ENCODE peak calls at places on chromosomes 5 and 9, in five cellular contexts. B is GM10248, N is foreskin keratinocyte, Y is ovary, V is cardiac muscle cell. I is an unnamed sample.
A peak's percentile ranks its signal among the peaks of the same experiment; 100 is the strongest.

GRCh38 chr5:59874675-59875074 is 18.9 kb downstream of the PDE4D start:
- DNase-seq in B (no peak), N (peak; percentile 16), Y (no peak), V (no peak), I (no peak)

GRCh38 chr5:37979559-37979958 is 139.7 kb upstream of the GDNF start:
- DNase-seq in B (no peak), N (no peak), Y (no peak), V (no peak), I (no peak)

GRCh38 chr5:16492398-16493175 is 27.0 kb upstream of the ZNF622 start:
- DNase-seq in B (no peak), N (peak; percentile 93), Y (no peak), V (peak; percentile 13), I (peak; percentile 93)

GRCh38 chr5:151570512-151571269 is 20.4 kb downstream of the FAT2 start:
- DNase-seq in B (no peak), N (peak; percentile 88), Y (no peak), V (no peak), I (peak; percentile 87)

GRCh38 chr9:126299706-126300276 is 26.8 kb upstream of the MVB12B start:
- DNase-seq in B (no peak), N (no peak), Y (no peak), V (peak; percentile 47), I (peak; percentile 39)

GRCh38 chr9:108889649-108890067 is 27.6 kb downstream of the ACTL7A start:
- DNase-seq in B (no peak), N (peak; percentile 26), Y (no peak), V (peak; percentile 56), I (no peak)

GRCh38 chr5:33423018-33423630 is 17.6 kb upstream of the TARS1 start:
- DNase-seq in B (no peak), N (no peak), Y (no peak), V (peak; percentile 66), I (no peak)

GRCh38 chr5:154740483-154740882 is 14.7 kb upstream of the LARP1 start:
- DNase-seq in B (no peak), N (no peak), Y (no peak), V (peak; percentile 93), I (no peak)

GRCh38 chr5:149656576-149657182 is 73.4 kb upstream of the PPARGC1B start:
- DNase-seq in B (peak; percentile 58), N (no peak), Y (no peak), V (peak; percentile 21), I (no peak)

GRCh38 chr9:106784076-106784475 is 78.9 kb upstream of the ZNF462 start:
- DNase-seq in B (no peak), N (peak; percentile 42), Y (no peak), V (peak; percentile 77), I (no peak)

GRCh38 chr5:80481019-80481893 is 6.6 kb upstream of the FAM151B start:
- DNase-seq in B (peak; percentile 55), N (peak; percentile 49), Y (no peak), V (peak; percentile 78), I (no peak)

GRCh38 chr5:83306572-83307241 is 164.8 kb upstream of the VCAN start:
- DNase-seq in B (peak; percentile 64), N (peak; percentile 65), Y (no peak), V (peak; percentile 95), I (peak; percentile 51)

GRCh38 chr9:70802206-70802605 is 319.2 kb downstream of the TRPM3 start:
- DNase-seq in B (no peak), N (no peak), Y (no peak), V (peak; percentile 80), I (no peak)

GRCh38 chr9:117094493-117094892 is 320.4 kb downstream of the ASTN2 start:
- DNase-seq in B (no peak), N (no peak), Y (no peak), V (peak; percentile 69), I (no peak)

GRCh38 chr5:66498791-66499207 is 97.4 kb upstream of the MAST4 start:
- DNase-seq in B (peak; percentile 21), N (peak; percentile 99), Y (no peak), V (peak; percentile 67), I (no peak)

GRCh38 chr5:153537225-153537624 is 46.8 kb downstream of the GRIA1 start:
- DNase-seq in B (no peak), N (no peak), Y (no peak), V (no peak), I (no peak)

GRCh38 chr5:136058031-136058971 is 29.5 kb downstream of the TGFBI start:
- DNase-seq in B (no peak), N (no peak), Y (peak; percentile 54), V (peak; percentile 99), I (no peak)

GRCh38 chr5:77211013-77211690 is 672 bp downstream of the PDE8B start:
- DNase-seq in B (no peak), N (no peak), Y (no peak), V (no peak), I (no peak)

GRCh38 chr9:129021091-129021490 is 7.0 kb downstream of the SH3GLB2 start:
- DNase-seq in B (peak; percentile 69), N (no peak), Y (no peak), V (no peak), I (no peak)

GRCh38 chr5:132905938-132906337 is 32.5 kb downstream of the LEAP2 start:
- DNase-seq in B (no peak), N (peak; percentile 68), Y (no peak), V (peak; percentile 54), I (no peak)

GRCh38 chr9:127455299-127455992 is 4.1 kb downstream of the LRSAM1 start:
- DNase-seq in B (no peak), N (no peak), Y (no peak), V (no peak), I (no peak)

GRCh38 chr9:4566806-4567205 is 76.5 kb downstream of the SLC1A1 start:
- DNase-seq in B (no peak), N (no peak), Y (no peak), V (no peak), I (no peak)

GRCh38 chr9:135028956-135029355 is 58.5 kb upstream of the OLFM1 start:
- DNase-seq in B (no peak), N (no peak), Y (no peak), V (no peak), I (no peak)

GRCh38 chr9:123120131-123120530 is 86.7 kb downstream of the GPR21 start:
- DNase-seq in B (no peak), N (no peak), Y (no peak), V (no peak), I (no peak)

GRCh38 chr9:92564479-92564878 is 28.7 kb upstream of the ECM2 start:
- DNase-seq in B (no peak), N (peak; percentile 8), Y (no peak), V (no peak), I (no peak)

GRCh38 chr9:100324594-100325200 is 28.0 kb downstream of the TEX10 start:
- DNase-seq in B (peak; percentile 20), N (no peak), Y (no peak), V (peak; percentile 76), I (no peak)
- TF ChIP-seq CTCF in B (peak; percentile 34), N (peak; percentile 64), Y (peak; percentile 18), V (peak; percentile 52), I (no peak)

GRCh38 chr5:142894315-142894714 is 124.1 kb downstream of the ARHGAP26 start:
- DNase-seq in B (no peak), N (no peak), Y (no peak), V (no peak), I (no peak)

GRCh38 chr5:142896325-142897007 is 126.3 kb downstream of the ARHGAP26 start:
- DNase-seq in B (no peak), N (peak; percentile 63), Y (no peak), V (no peak), I (no peak)

GRCh38 chr5:142894749-142895148 is 124.6 kb downstream of the ARHGAP26 start:
- DNase-seq in B (no peak), N (no peak), Y (no peak), V (peak; percentile 60), I (no peak)

GRCh38 chr5:142900926-142901325 is 130.7 kb downstream of the ARHGAP26 start:
- DNase-seq in B (no peak), N (peak; percentile 86), Y (no peak), V (peak; percentile 65), I (no peak)

GRCh38 chr5:142897328-142897727 is 127.2 kb downstream of the ARHGAP26 start:
- DNase-seq in B (no peak), N (no peak), Y (no peak), V (no peak), I (no peak)
- TF ChIP-seq CTCF in B (no peak), N (no peak), Y (no peak), V (no peak), I (no peak)

DNA sequence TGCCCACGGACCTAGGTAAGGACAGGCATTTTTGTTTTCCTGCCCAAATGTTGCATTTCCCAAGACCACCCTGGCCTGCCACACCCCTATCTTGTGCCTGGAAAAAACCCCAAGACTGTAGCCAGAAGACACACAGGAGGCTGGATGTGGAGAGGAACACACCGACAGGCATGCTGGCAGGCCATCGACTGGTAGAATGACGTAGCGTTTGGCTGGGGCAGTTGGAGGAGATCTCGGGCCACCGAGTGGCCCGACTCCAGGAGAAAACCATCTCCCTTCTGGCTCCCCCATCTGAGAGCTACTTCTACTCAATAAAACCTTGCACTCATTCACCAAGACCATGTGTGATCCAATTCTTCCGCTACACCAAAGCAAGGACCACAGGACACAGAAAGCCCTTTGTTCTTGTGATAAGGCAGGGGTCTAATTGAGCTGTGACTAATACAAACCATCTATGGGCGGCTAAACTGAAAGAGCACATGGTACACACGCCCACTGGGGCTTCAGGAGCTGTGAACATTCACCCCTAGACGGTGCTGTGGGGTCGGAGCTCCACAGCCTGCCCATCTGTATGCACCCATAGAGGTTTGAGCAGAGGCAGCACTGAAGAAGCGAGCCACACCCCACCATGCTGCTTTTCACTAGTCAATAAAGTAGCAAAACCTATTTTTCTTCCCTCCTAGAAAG is 38.9 kb upstream of the N4BP3 start:
- DNase-seq in B (no peak), N (no peak), Y (no peak), V (peak; percentile 15), I (no peak)
- TF ChIP-seq CTCF in B (no peak), N (peak; percentile 13), Y (no peak), V (no peak), I (no peak)

GRCh38 chr5:30398427-30398826 is 795.1 kb upstream of the CDH6 start:
- DNase-seq in B (no peak), N (no peak), Y (no peak), V (no peak), I (no peak)

GRCh38 chr5:30405821-30406220 is 787.7 kb upstream of the CDH6 start:
- DNase-seq in B (no peak), N (no peak), Y (no peak), V (no peak), I (no peak)

DNA sequence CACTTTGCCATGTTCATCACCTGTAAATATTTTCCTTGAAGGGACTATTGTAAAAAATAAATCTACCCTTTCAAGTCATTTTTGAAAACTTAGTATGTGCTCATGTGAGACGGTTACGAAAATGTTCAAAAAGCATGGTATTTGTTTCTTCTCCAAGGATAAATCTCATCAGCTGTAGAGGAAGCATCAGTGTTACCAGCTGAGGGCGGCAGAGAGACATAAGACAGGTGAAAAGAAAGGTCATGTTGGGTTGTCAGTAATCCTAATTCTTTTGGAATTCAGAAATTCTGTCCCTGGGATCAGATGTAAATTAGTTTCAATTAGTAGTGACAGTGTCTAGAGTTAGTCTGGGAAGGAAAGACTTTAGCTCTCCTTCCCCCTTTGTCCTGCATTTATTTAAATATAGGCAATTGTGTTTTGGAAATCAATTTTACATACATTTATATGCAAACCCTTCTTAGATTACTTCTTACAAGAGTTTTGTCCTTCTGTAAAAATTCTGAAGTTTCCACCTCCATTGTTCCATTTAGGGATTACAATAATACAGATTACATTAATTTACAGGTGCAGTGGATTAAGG is 791.9 kb upstream of the CDH6 start:
- DNase-seq in B (no peak), N (peak; percentile 33), Y (no peak), V (peak; percentile 15), I (no peak)
- TF ChIP-seq CTCF in B (peak; percentile 25), N (peak; percentile 66), Y (no peak), V (peak; percentile 25), I (no peak)